ENCODE peak calls at places on chromosomes 5 and 9, in seven cellular contexts. Q is Panc1, D is HepG2, E is spleen, J is sigmoid colon, X is GM23338, K is breast epithelium. Z is an unnamed sample.

GRCh38 chr9:112864413-112864812 is 26.3 kb downstream of the SLC46A2 start:
- DNase-seq in Q (no peak), D (no peak), E (no peak), J (no peak), X (peak; percentile 28), K (no peak), Z (no peak)

GRCh38 chr9:4618700-4619099 is 43.4 kb upstream of the PLPP6 start:
- DNase-seq in Q (no peak), D (no peak), E (no peak), J (no peak), X (no peak), K (no peak), Z (no peak)

GRCh38 chr5:38871211-38871610 is 25.4 kb downstream of the OSMR start:
- DNase-seq in Q (peak; percentile 24), D (no peak), E (no peak), J (no peak), X (no peak), K (no peak), Z (no peak)

GRCh38 chr5:51882647-51883046 is 499.4 kb downstream of the ISL1 start:
- DNase-seq in Q (no peak), D (no peak), E (no peak), J (no peak), X (peak; percentile 45), K (no peak), Z (no peak)

GRCh38 chr5:68406767-68407232 is 191.2 kb downstream of the PIK3R1 start:
- DNase-seq in Q (no peak), D (no peak), E (peak; percentile 83), J (no peak), X (no peak), K (no peak), Z (peak; percentile 34)

GRCh38 chr9:124263800-124264426 is 6.2 kb downstream of the NEK6 start:
- DNase-seq in Q (no peak), D (peak; percentile 65), E (peak; percentile 74), J (no peak), X (no peak), K (no peak), Z (no peak)

GRCh38 chr9:107684224-107684623 is 194.7 kb upstream of the KLF4 start:
- DNase-seq in Q (no peak), D (no peak), E (no peak), J (no peak), X (no peak), K (no peak), Z (no peak)

GRCh38 chr5:116564322-116564721 is 10.3 kb downstream of the SEMA6A start:
- DNase-seq in Q (no peak), D (no peak), E (no peak), J (no peak), X (no peak), K (no peak), Z (no peak)

GRCh38 chr5:74384851-74385250 is 255.7 kb downstream of the ENC1 start:
- DNase-seq in Q (no peak), D (no peak), E (no peak), J (no peak), X (no peak), K (no peak), Z (no peak)

GRCh38 chr5:128228506-128228905 is 144.9 kb downstream of the SLC12A2 start:
- DNase-seq in Q (no peak), D (no peak), E (no peak), J (no peak), X (no peak), K (no peak), Z (no peak)

GRCh38 chr5:151023047-151023615 is 2.7 kb downstream of the GPX3 start:
- DNase-seq in Q (no peak), D (no peak), E (no peak), J (no peak), X (no peak), K (no peak), Z (no peak)

GRCh38 chr9:130451509-130452388 is 7.0 kb downstream of the ASS1 start:
- DNase-seq in Q (no peak), D (peak; percentile 61), E (no peak), J (peak; percentile 97), X (peak; percentile 81), K (peak; percentile 90), Z (peak; percentile 87)

GRCh38 chr5:1819458-1819857 is 18.3 kb downstream of the NDUFS6 start:
- DNase-seq in Q (no peak), D (no peak), E (no peak), J (no peak), X (no peak), K (no peak), Z (no peak)

GRCh38 chr5:1818784-1819183 is 17.6 kb downstream of the NDUFS6 start:
- DNase-seq in Q (no peak), D (no peak), E (no peak), J (no peak), X (no peak), K (no peak), Z (no peak)

GRCh38 chr5:1815881-1816292 is 14.7 kb downstream of the NDUFS6 start:
- DNase-seq in Q (no peak), D (no peak), E (peak; percentile 58), J (no peak), X (no peak), K (no peak), Z (no peak)

GRCh38 chr5:1815071-1815786 is 14.0 kb downstream of the NDUFS6 start:
- DNase-seq in Q (no peak), D (no peak), E (peak; percentile 58), J (no peak), X (no peak), K (no peak), Z (no peak)

GRCh38 chr5:1817261-1818043 is 16.2 kb downstream of the NDUFS6 start:
- DNase-seq in Q (no peak), D (no peak), E (peak; percentile 67), J (no peak), X (no peak), K (no peak), Z (no peak)
- H3K4me1 ChIP-seq in Q (no peaks in the 10 kb centered on the region), D (no peaks in the 10 kb centered on the region), E (no peaks in the 10 kb centered on the region), J (no peaks in the 10 kb centered on the region), X (peaks cover 5% of the 10 kb centered on the region), K (no peaks in the 10 kb centered on the region), Z (no peaks in the 10 kb centered on the region)

GRCh38 chr9:117466111-117466510 is 51.3 kb upstream of the ASTN2 start:
- DNase-seq in Q (no peak), D (no peak), E (no peak), J (no peak), X (no peak), K (no peak), Z (no peak)
- TF ChIP-seq POLR2AphosphoS5 in Q (no peak), D (no peak), E (no peak), J (no peak), X (no peak), K (no peak), Z (no peak)

GRCh38 chr5:139638090-139638735 is 9.9 kb upstream of the CXXC5 start:
- DNase-seq in Q (no peak), D (no peak), E (peak; percentile 92), J (peak; percentile 92), X (peak; percentile 71), K (no peak), Z (peak; percentile 84)
- H3K4me1 ChIP-seq in Q (peaks cover 68% of the 10 kb centered on the region), D (peaks cover 91% of the 10 kb centered on the region), E (peaks cover 61% of the 10 kb centered on the region), J (peaks cover 44% of the 10 kb centered on the region), X (peaks cover 84% of the 10 kb centered on the region), K (peaks cover under 1% of the 10 kb centered on the region), Z (peaks cover 64% of the 10 kb centered on the region)

GRCh38 chr5:54701179-54701578 is 183.6 kb downstream of the SNX18 start:
- DNase-seq in Q (no peak), D (no peak), E (no peak), J (no peak), X (peak; percentile 24), K (no peak), Z (no peak)
- TF ChIP-seq POLR2AphosphoS5 in Q (no peak), D (no peak), E (no peak), J (no peak), X (no peak), K (peak; percentile 90), Z (peak; percentile 12)

Z was measured in transverse colon.